ENCODE peak calls at places on chromosomes 13 and 19, in ten cellular contexts. C is C1 segment of cervical spinal cord, A is psoas muscle, X is globus pallidus, T is NCI-H2029, L is fibroblast of pulmonary artery, D is coronary artery, Q is amygdala, W is H7, G is PC-3. P is an unnamed sample.

GRCh38 chr19:40561947-40562346 is 14.7 kb upstream of the SHKBP1 start:
- DNase-seq in T (no peak), D (no peak), G (no peak), L (no peak), X (no peak), W (peak), A (no peak), C (no peak), Q (no peak), P (no peak)

GRCh38 chr13:60590775-60591174 is 193.8 kb downstream of the TDRD3 start:
- DNase-seq in G (no peak), D (no peak), W (no peak), A (no peak), X (no peak), T (no peak), Q (no peak), L (no peak), C (no peak), P (no peak)

GRCh38 chr13:111043575-111043982 is 71.5 kb upstream of the ARHGEF7 start:
- DNase-seq in T (no peak), A (peak), C (no peak), D (peak), X (no peak), Q (no peak), W (no peak), G (peak), L (peak), P (no peak)

GRCh38 chr19:23070353-23070781 is 46.5 kb upstream of the ZNF730 start:
- DNase-seq in L (peak), A (peak), D (no peak), Q (no peak), T (peak), G (no peak), C (no peak), X (peak), W (peak), P (no peak)

GRCh38 chr19:52963229-52963760 is 614 bp upstream of the ZNF816 start:
- DNase-seq in W (peak), T (no peak), C (no peak), Q (no peak), L (no peak), A (no peak), X (peak), G (no peak), D (peak), P (no peak)

GRCh38 chr13:105220886-105221285 is 1314.6 kb downstream of the EFNB2 start:
- DNase-seq in D (no peak), Q (no peak), A (no peak), G (no peak), T (no peak), W (no peak), L (peak), C (no peak), X (no peak), P (no peak)

GRCh38 chr19:47447470-47448359 is 24.0 kb downstream of the SLC8A2 start:
- DNase-seq in W (peak), L (peak), C (peak), G (peak), A (peak), Q (peak), D (no peak), X (peak), T (peak), P (peak)

GRCh38 chr13:79090552-79091159 is 315.4 kb downstream of the RBM26 start:
- DNase-seq in X (no peak), L (no peak), G (no peak), C (no peak), T (no peak), A (no peak), D (no peak), W (no peak), Q (no peak), P (no peak)

GRCh38 chr19:39941615-39942507 is 7.4 kb upstream of the FCGBP start:
- DNase-seq in L (peak), G (peak), T (no peak), A (no peak), D (no peak), X (peak), W (no peak), Q (no peak), C (no peak), P (no peak)

GRCh38 chr19:11749751-11750150 is 11.0 kb upstream of the ZNF823 start:
- DNase-seq in X (no peak), D (no peak), T (no peak), C (no peak), Q (no peak), A (no peak), W (no peak), L (no peak), G (no peak), P (no peak)

GRCh38 chr19:3509566-3509989 is 3.5 kb downstream of the FZR1 start:
- DNase-seq in C (no peak), W (no peak), D (no peak), A (no peak), X (no peak), T (no peak), L (peak), G (peak), Q (no peak), P (no peak)

GRCh38 chr19:45815501-45816216 is 551 bp upstream of the RSPH6A start:
- DNase-seq in L (no peak), A (no peak), Q (no peak), D (no peak), C (no peak), T (no peak), X (no peak), W (peak), G (no peak), P (no peak)

GRCh38 chr19:7975037-7975436 is 30.4 kb downstream of the ELAVL1 start:
- DNase-seq in C (peak), G (no peak), T (no peak), L (no peak), Q (peak), D (no peak), X (peak), W (no peak), A (peak), P (no peak)

GRCh38 chr13:23558675-23559536 is 11.3 kb upstream of the TNFRSF19 start:
- DNase-seq in D (no peak), C (no peak), X (no peak), G (peak), L (peak), W (no peak), T (peak), A (peak), Q (no peak), P (peak)

GRCh38 chr19:7497292-7497691 is 8.5 kb upstream of the PEX11G start:
- DNase-seq in L (no peak), X (no peak), G (no peak), D (no peak), T (no peak), W (peak), Q (no peak), A (no peak), C (no peak), P (no peak)

GRCh38 chr19:38250821-38251563 is 5.2 kb downstream of the PPP1R14A start:
- DNase-seq in G (no peak), W (peak), D (peak), L (peak), X (peak), Q (peak), C (peak), T (peak), A (peak), P (no peak)

GRCh38 chr13:20151612-20152011 is 9.2 kb downstream of the GJA3 start:
- DNase-seq in A (no peak), D (no peak), L (no peak), G (no peak), C (no peak), Q (no peak), T (no peak), W (no peak), X (no peak), P (no peak)

GRCh38 chr19:54352546-54352945 is 12.2 kb downstream of the LAIR1 start:
- DNase-seq in L (no peak), D (no peak), C (no peak), G (no peak), Q (no peak), W (no peak), X (no peak), T (no peak), A (no peak), P (no peak)